ENCODE peak calls at places on chromosome 14, in ten cellular contexts. One of them, this sample, is unnamed.

GRCh38 chr14:21399311-21399870 is 15.6 kb upstream of the SUPT16H start:
- DNase-seq in cardiac muscle cell: no peak
- DNase-seq in pancreas: no peak
- DNase-seq in GM20000: no peak
- DNase-seq in IMR-90: no peak
- DNase-seq in neural progenitor cell: no peak
- DNase-seq in Calu3: no peak
- DNase-seq in MM.1S: no peak
- DNase-seq in neural crest cell: no peak
- DNase-seq in GM23338: no peak
- DNase-seq in this sample: no peak

GRCh38 chr14:77275041-77275854 is 4.2 kb upstream of the NGB start:
- DNase-seq in cardiac muscle cell: no peak
- DNase-seq in pancreas: no peak
- DNase-seq in GM20000: no peak
- DNase-seq in IMR-90: no peak
- DNase-seq in neural progenitor cell: peak; percentile 70
- DNase-seq in Calu3: no peak
- DNase-seq in MM.1S: no peak
- DNase-seq in neural crest cell: no peak
- DNase-seq in GM23338: peak; percentile 52
- DNase-seq in this sample: no peak

GRCh38 chr14:20494935-20495766 is 10.2 kb upstream of the RNASE10 start:
- DNase-seq in cardiac muscle cell: no peak
- DNase-seq in pancreas: no peak
- DNase-seq in GM20000: no peak
- DNase-seq in IMR-90: peak; percentile 53
- DNase-seq in neural progenitor cell: no peak
- DNase-seq in Calu3: peak; percentile 44
- DNase-seq in MM.1S: no peak
- DNase-seq in neural crest cell: no peak
- DNase-seq in GM23338: no peak
- DNase-seq in this sample: no peak

GRCh38 chr14:73250781-73251500 is 13.6 kb downstream of the PAPLN start:
- DNase-seq in cardiac muscle cell: no peak
- DNase-seq in pancreas: no peak
- DNase-seq in GM20000: no peak
- DNase-seq in IMR-90: no peak
- DNase-seq in neural progenitor cell: no peak
- DNase-seq in Calu3: no peak
- DNase-seq in MM.1S: no peak
- DNase-seq in neural crest cell: no peak
- DNase-seq in GM23338: no peak
- DNase-seq in this sample: no peak

GRCh38 chr14:98189521-98189920 is 1082.5 kb downstream of the BCL11B start:
- DNase-seq in cardiac muscle cell: no peak
- DNase-seq in pancreas: no peak
- DNase-seq in GM20000: no peak
- DNase-seq in IMR-90: no peak
- DNase-seq in neural progenitor cell: no peak
- DNase-seq in Calu3: no peak
- DNase-seq in MM.1S: no peak
- DNase-seq in neural crest cell: no peak
- DNase-seq in GM23338: no peak
- DNase-seq in this sample: no peak

GRCh38 chr14:91349481-91350074 is 68.0 kb downstream of the CCDC88C start:
- DNase-seq in cardiac muscle cell: no peak
- DNase-seq in pancreas: no peak
- DNase-seq in GM20000: peak; percentile 79
- DNase-seq in IMR-90: no peak
- DNase-seq in neural progenitor cell: no peak
- DNase-seq in Calu3: peak; percentile 58
- DNase-seq in MM.1S: peak; percentile 81
- DNase-seq in neural crest cell: no peak
- DNase-seq in GM23338: no peak
- DNase-seq in this sample: no peak

GRCh38 chr14:22976620-22977433 is 5.5 kb downstream of the AJUBA start:
- DNase-seq in cardiac muscle cell: peak; percentile 36
- DNase-seq in pancreas: peak; percentile 45
- DNase-seq in GM20000: no peak
- DNase-seq in IMR-90: peak; percentile 63
- DNase-seq in neural progenitor cell: no peak
- DNase-seq in Calu3: peak; percentile 54
- DNase-seq in MM.1S: no peak
- DNase-seq in neural crest cell: no peak
- DNase-seq in GM23338: peak; percentile 62
- DNase-seq in this sample: no peak

GRCh38 chr14:100576091-100577085 is 10.8 kb downstream of the BEGAIN start:
- DNase-seq in cardiac muscle cell: no peak
- DNase-seq in pancreas: no peak
- DNase-seq in GM20000: no peak
- DNase-seq in IMR-90: no peak
- DNase-seq in neural progenitor cell: no peak
- DNase-seq in Calu3: no peak
- DNase-seq in MM.1S: no peak
- DNase-seq in neural crest cell: no peak
- DNase-seq in GM23338: no peak
- DNase-seq in this sample: peak; percentile 15

GRCh38 chr14:89033756-89034155 is 209.3 kb downstream of the TTC8 start:
- DNase-seq in cardiac muscle cell: peak; percentile 23
- DNase-seq in pancreas: peak; percentile 49
- DNase-seq in GM20000: no peak
- DNase-seq in IMR-90: no peak
- DNase-seq in neural progenitor cell: no peak
- DNase-seq in Calu3: no peak
- DNase-seq in MM.1S: no peak
- DNase-seq in neural crest cell: no peak
- DNase-seq in GM23338: no peak
- DNase-seq in this sample: no peak

GRCh38 chr14:65847065-65847847 is 434.7 kb downstream of the FUT8 start:
- DNase-seq in cardiac muscle cell: no peak
- DNase-seq in pancreas: peak; percentile 15
- DNase-seq in GM20000: peak; percentile 33
- DNase-seq in IMR-90: no peak
- DNase-seq in neural progenitor cell: no peak
- DNase-seq in Calu3: no peak
- DNase-seq in MM.1S: peak; percentile 28
- DNase-seq in neural crest cell: no peak
- DNase-seq in GM23338: no peak
- DNase-seq in this sample: no peak

GRCh38 chr14:82720931-82721330 is 1187.3 kb upstream of the SEL1L start:
- DNase-seq in cardiac muscle cell: peak; percentile 13
- DNase-seq in pancreas: no peak
- DNase-seq in GM20000: no peak
- DNase-seq in IMR-90: no peak
- DNase-seq in neural progenitor cell: peak; percentile 5
- DNase-seq in Calu3: no peak
- DNase-seq in MM.1S: peak; percentile 20
- DNase-seq in neural crest cell: no peak
- DNase-seq in GM23338: peak; percentile 5
- DNase-seq in this sample: no peak

GRCh38 chr14:87993485-87993809 is 465 bp upstream of the GALC start:
- DNase-seq in cardiac muscle cell: no peak
- DNase-seq in pancreas: no peak
- DNase-seq in GM20000: no peak
- DNase-seq in IMR-90: no peak
- DNase-seq in neural progenitor cell: no peak
- DNase-seq in Calu3: no peak
- DNase-seq in MM.1S: peak; percentile 10
- DNase-seq in neural crest cell: no peak
- DNase-seq in GM23338: peak; percentile 15
- DNase-seq in this sample: no peak

GRCh38 chr14:103155013-103155412 is 31.8 kb downstream of the TNFAIP2 start:
- DNase-seq in cardiac muscle cell: no peak
- DNase-seq in pancreas: peak; percentile 23
- DNase-seq in GM20000: no peak
- DNase-seq in IMR-90: peak; percentile 13
- DNase-seq in neural progenitor cell: no peak
- DNase-seq in Calu3: peak; percentile 62
- DNase-seq in MM.1S: no peak
- DNase-seq in neural crest cell: no peak
- DNase-seq in GM23338: no peak
- DNase-seq in this sample: peak; percentile 47

GRCh38 chr14:51922624-51923023 is 62.2 kb downstream of the GNG2 start:
- DNase-seq in cardiac muscle cell: no peak
- DNase-seq in pancreas: no peak
- DNase-seq in GM20000: no peak
- DNase-seq in IMR-90: peak; percentile 63
- DNase-seq in neural progenitor cell: peak; percentile 69
- DNase-seq in Calu3: no peak
- DNase-seq in MM.1S: no peak
- DNase-seq in neural crest cell: peak; percentile 58
- DNase-seq in GM23338: no peak
- DNase-seq in this sample: no peak

GRCh38 chr14:65045011-65045410 is 57.3 kb downstream of the MAX start:
- DNase-seq in cardiac muscle cell: no peak
- DNase-seq in pancreas: no peak
- DNase-seq in GM20000: no peak
- DNase-seq in IMR-90: no peak
- DNase-seq in neural progenitor cell: no peak
- DNase-seq in Calu3: no peak
- DNase-seq in MM.1S: no peak
- DNase-seq in neural crest cell: no peak
- DNase-seq in GM23338: no peak
- DNase-seq in this sample: no peak

GRCh38 chr14:71339650-71340415 is 432.6 kb downstream of the PCNX1 start:
- DNase-seq in cardiac muscle cell: no peak
- DNase-seq in pancreas: no peak
- DNase-seq in GM20000: no peak
- DNase-seq in IMR-90: no peak
- DNase-seq in neural progenitor cell: no peak
- DNase-seq in Calu3: no peak
- DNase-seq in MM.1S: no peak
- DNase-seq in neural crest cell: no peak
- DNase-seq in GM23338: no peak
- DNase-seq in this sample: no peak

GRCh38 chr14:60188115-60188514 is 22.9 kb upstream of the DHRS7 start:
- DNase-seq in cardiac muscle cell: no peak
- DNase-seq in pancreas: no peak
- DNase-seq in GM20000: no peak
- DNase-seq in IMR-90: no peak
- DNase-seq in neural progenitor cell: no peak
- DNase-seq in Calu3: no peak
- DNase-seq in MM.1S: no peak
- DNase-seq in neural crest cell: no peak
- DNase-seq in GM23338: no peak
- DNase-seq in this sample: no peak
- TF ChIP-seq CTCF in cardiac muscle cell: peak; percentile 9
- TF ChIP-seq CTCF in pancreas: no peak
- TF ChIP-seq CTCF in GM20000: peak; percentile 24
- TF ChIP-seq CTCF in IMR-90: no peak
- TF ChIP-seq CTCF in neural progenitor cell: no peak
- TF ChIP-seq CTCF in Calu3: no peak
- TF ChIP-seq CTCF in MM.1S: no peak
- TF ChIP-seq CTCF in neural crest cell: no peak
- TF ChIP-seq CTCF in GM23338: no peak
- TF ChIP-seq CTCF in this sample: no peak

GRCh38 chr14:105481886-105482454 is 4.7 kb upstream of the CRIP1 start:
- DNase-seq in cardiac muscle cell: no peak
- DNase-seq in pancreas: peak; percentile 98
- DNase-seq in GM20000: peak; percentile 95
- DNase-seq in IMR-90: peak; percentile 95
- DNase-seq in neural progenitor cell: peak; percentile 88
- DNase-seq in Calu3: peak; percentile 97
- DNase-seq in MM.1S: peak; percentile 84
- DNase-seq in neural crest cell: peak; percentile 70
- DNase-seq in GM23338: peak; percentile 95
- DNase-seq in this sample: peak; percentile 95
- TF ChIP-seq CTCF in cardiac muscle cell: peak; percentile 37
- TF ChIP-seq CTCF in pancreas: no peak
- TF ChIP-seq CTCF in GM20000: no peak
- TF ChIP-seq CTCF in IMR-90: peak; percentile 17
- TF ChIP-seq CTCF in neural progenitor cell: no peak
- TF ChIP-seq CTCF in Calu3: no peak
- TF ChIP-seq CTCF in MM.1S: no peak
- TF ChIP-seq CTCF in neural crest cell: peak; percentile 22
- TF ChIP-seq CTCF in GM23338: no peak
- TF ChIP-seq CTCF in this sample: no peak

DNA sequence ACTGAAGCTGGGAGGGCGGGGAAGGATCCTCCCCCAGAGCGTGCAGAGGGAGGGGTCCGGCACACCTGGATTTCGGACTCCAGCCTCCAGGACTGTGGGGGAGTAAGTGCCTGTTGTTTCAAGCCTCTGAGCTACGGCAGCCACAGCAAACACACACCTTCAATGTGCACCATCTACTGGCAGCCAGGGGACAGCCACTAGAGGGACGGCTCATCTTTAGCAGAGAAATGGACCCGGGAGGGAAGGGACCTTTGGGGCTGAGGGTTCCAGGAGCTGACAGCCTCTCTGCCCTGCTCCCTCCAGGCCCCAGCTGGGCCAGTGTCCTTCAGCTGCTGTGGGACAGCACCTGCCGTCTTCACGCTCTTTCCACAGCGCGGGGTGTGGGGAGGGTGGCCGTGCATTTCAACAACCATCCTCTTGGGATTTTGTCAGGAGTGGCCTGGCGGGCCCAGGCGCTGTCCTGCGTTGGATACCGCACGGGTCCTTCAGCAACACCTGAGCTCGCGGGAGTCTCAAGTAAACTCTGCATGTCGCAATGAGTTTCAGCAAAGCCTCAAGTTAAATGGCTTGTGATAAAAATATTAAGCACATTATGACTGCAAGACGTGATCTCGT is 209.2 kb upstream of the C14orf180 start:
- DNase-seq in cardiac muscle cell: peak; percentile 53
- DNase-seq in pancreas: no peak
- DNase-seq in GM20000: no peak
- DNase-seq in IMR-90: no peak
- DNase-seq in neural progenitor cell: peak; percentile 72
- DNase-seq in Calu3: peak; percentile 26
- DNase-seq in MM.1S: no peak
- DNase-seq in neural crest cell: no peak
- DNase-seq in GM23338: peak; percentile 74
- DNase-seq in this sample: no peak
- TF ChIP-seq CTCF in cardiac muscle cell: no peak
- TF ChIP-seq CTCF in pancreas: no peak
- TF ChIP-seq CTCF in GM20000: no peak
- TF ChIP-seq CTCF in IMR-90: no peak
- TF ChIP-seq CTCF in neural progenitor cell: peak; percentile 61
- TF ChIP-seq CTCF in Calu3: no peak
- TF ChIP-seq CTCF in MM.1S: no peak
- TF ChIP-seq CTCF in neural crest cell: peak; percentile 57
- TF ChIP-seq CTCF in GM23338: peak; percentile 46
- TF ChIP-seq CTCF in this sample: no peak

DNA sequence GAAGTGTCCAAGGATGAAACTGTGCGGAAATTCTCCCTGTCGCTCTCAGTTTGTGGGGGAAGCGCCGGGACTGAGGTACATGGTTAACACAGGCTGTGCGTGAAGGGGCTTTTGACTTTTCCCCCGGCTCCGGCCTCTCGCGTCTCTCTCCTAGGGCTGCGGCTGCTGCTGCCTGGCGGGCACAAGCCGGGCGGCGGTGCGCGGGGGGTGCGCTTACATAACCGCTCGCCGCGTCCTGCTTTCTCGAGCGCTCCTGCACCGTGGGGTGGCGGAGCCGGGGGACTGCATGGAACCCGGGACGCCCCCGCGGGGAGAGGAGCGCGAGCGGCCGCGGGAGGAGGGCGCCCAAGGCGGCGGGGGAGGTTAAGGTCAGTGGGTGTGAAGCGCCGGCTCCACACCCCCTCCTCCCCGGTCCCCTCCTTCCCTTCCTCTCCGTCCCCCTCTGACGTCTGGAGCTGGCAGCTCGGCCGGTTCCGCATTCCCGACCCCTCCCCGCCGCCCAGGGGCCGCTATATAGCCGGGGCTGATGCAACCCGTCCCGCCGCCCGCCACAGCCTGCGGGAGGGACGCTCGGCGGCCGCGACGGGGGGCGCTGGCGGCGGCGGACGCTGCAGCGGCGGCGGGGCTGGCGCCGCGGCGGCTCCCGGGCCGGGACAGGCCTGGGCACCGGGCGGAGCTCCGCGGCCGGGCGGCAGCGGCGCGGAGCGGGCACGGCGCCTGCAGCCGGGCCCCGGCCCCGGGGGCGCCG is at the start of gene JDP2:
- DNase-seq in cardiac muscle cell: peak; percentile 85
- DNase-seq in pancreas: peak; percentile 92
- DNase-seq in GM20000: peak; percentile 81
- DNase-seq in IMR-90: peak; percentile 76
- DNase-seq in neural progenitor cell: peak; percentile 89
- DNase-seq in Calu3: peak; percentile 87
- DNase-seq in MM.1S: peak; percentile 11
- DNase-seq in neural crest cell: peak; percentile 33
- DNase-seq in GM23338: peak; percentile 90
- DNase-seq in this sample: peak; percentile 92
- TF ChIP-seq CTCF in cardiac muscle cell: no peak
- TF ChIP-seq CTCF in pancreas: no peak
- TF ChIP-seq CTCF in GM20000: no peak
- TF ChIP-seq CTCF in IMR-90: peak; percentile 8
- TF ChIP-seq CTCF in neural progenitor cell: peak; percentile 13
- TF ChIP-seq CTCF in Calu3: no peak
- TF ChIP-seq CTCF in MM.1S: no peak
- TF ChIP-seq CTCF in neural crest cell: no peak
- TF ChIP-seq CTCF in GM23338: no peak
- TF ChIP-seq CTCF in this sample: no peak

This sample was measured in mucosa of descending colon.